ENCODE peak calls at places on chromosomes 11 and 22, in four cellular contexts. One of them, this sample, is unnamed.
A peak's percentile ranks its signal among the peaks of the same experiment; 100 is the strongest.

GRCh38 chr11:93225642-93226041 is 27.9 kb upstream of the SLC36A4 start:
- DNase-seq in ovary: no peak
- DNase-seq in naive thymus-derived CD4-positive, alpha-beta T cell: peak; percentile 20
- DNase-seq in adrenal gland: no peak
- DNase-seq in this sample: no peak

GRCh38 chr11:22795914-22796313 is 33.7 kb downstream of the SVIP start:
- DNase-seq in ovary: no peak
- DNase-seq in naive thymus-derived CD4-positive, alpha-beta T cell: no peak
- DNase-seq in adrenal gland: no peak
- DNase-seq in this sample: no peak

GRCh38 chr22:20131593-20131855 is at the start of gene ZDHHC8:
- DNase-seq in naive thymus-derived CD4-positive, alpha-beta T cell: peak; percentile 24
- DNase-seq in adrenal gland: no peak
- DNase-seq in ovary: no peak
- DNase-seq in this sample: peak; percentile 56

GRCh38 chr11:78292109-78292803 is 103.5 kb downstream of the USP35 start:
- DNase-seq in ovary: no peak
- DNase-seq in adrenal gland: no peak
- DNase-seq in naive thymus-derived CD4-positive, alpha-beta T cell: peak; percentile 19
- DNase-seq in this sample: no peak

GRCh38 chr11:2791521-2792375 is 92.0 kb upstream of the KCNQ1OT1 start:
- DNase-seq in adrenal gland: peak; percentile 49
- DNase-seq in ovary: peak; percentile 60
- DNase-seq in naive thymus-derived CD4-positive, alpha-beta T cell: peak; percentile 13
- DNase-seq in this sample: no peak

GRCh38 chr11:114162719-114163123 is 103.2 kb downstream of the ZBTB16 start:
- DNase-seq in ovary: peak; percentile 91
- DNase-seq in adrenal gland: peak; percentile 99
- DNase-seq in naive thymus-derived CD4-positive, alpha-beta T cell: no peak
- DNase-seq in this sample: peak; percentile 94

GRCh38 chr11:7534030-7534378 is 20.2 kb downstream of the PPFIBP2 start:
- DNase-seq in naive thymus-derived CD4-positive, alpha-beta T cell: no peak
- DNase-seq in ovary: no peak
- DNase-seq in adrenal gland: no peak
- DNase-seq in this sample: no peak

GRCh38 chr11:93986716-93987115 is 34.4 kb upstream of the HEPHL1 start:
- DNase-seq in adrenal gland: no peak
- DNase-seq in naive thymus-derived CD4-positive, alpha-beta T cell: no peak
- DNase-seq in ovary: no peak
- DNase-seq in this sample: peak; percentile 25

GRCh38 chr11:97742717-97743116 is 1278.0 kb upstream of the CNTN5 start:
- DNase-seq in ovary: no peak
- DNase-seq in naive thymus-derived CD4-positive, alpha-beta T cell: no peak
- DNase-seq in adrenal gland: no peak
- DNase-seq in this sample: no peak

GRCh38 chr11:107916671-107917241 is 11.5 kb upstream of the RAB39A start:
- DNase-seq in naive thymus-derived CD4-positive, alpha-beta T cell: peak; percentile 13
- DNase-seq in adrenal gland: no peak
- DNase-seq in ovary: no peak
- DNase-seq in this sample: peak; percentile 46

GRCh38 chr11:64581057-64581523 is 9.9 kb upstream of the SLC22A12 start:
- DNase-seq in ovary: no peak
- DNase-seq in naive thymus-derived CD4-positive, alpha-beta T cell: no peak
- DNase-seq in adrenal gland: no peak
- DNase-seq in this sample: no peak

GRCh38 chr11:128400382-128401203 is 186.8 kb downstream of the ETS1 start:
- DNase-seq in naive thymus-derived CD4-positive, alpha-beta T cell: no peak
- DNase-seq in ovary: no peak
- DNase-seq in adrenal gland: no peak
- DNase-seq in this sample: peak; percentile 47

GRCh38 chr11:71155846-71156245 is 96.5 kb downstream of the SHANK2 start:
- DNase-seq in adrenal gland: peak; percentile 9
- DNase-seq in ovary: no peak
- DNase-seq in naive thymus-derived CD4-positive, alpha-beta T cell: no peak
- DNase-seq in this sample: no peak

GRCh38 chr22:24156146-24156914 is 25.0 kb upstream of the SUSD2 start:
- DNase-seq in adrenal gland: no peak
- DNase-seq in naive thymus-derived CD4-positive, alpha-beta T cell: peak; percentile 60
- DNase-seq in ovary: peak; percentile 59
- DNase-seq in this sample: peak; percentile 72

GRCh38 chr11:126347751-126348628 is 7.5 kb upstream of the ST3GAL4 start:
- DNase-seq in ovary: no peak
- DNase-seq in naive thymus-derived CD4-positive, alpha-beta T cell: no peak
- DNase-seq in adrenal gland: no peak
- DNase-seq in this sample: no peak

GRCh38 chr11:126404367-126404766 is 48.9 kb downstream of the ST3GAL4 start:
- DNase-seq in adrenal gland: no peak
- DNase-seq in ovary: no peak
- DNase-seq in naive thymus-derived CD4-positive, alpha-beta T cell: no peak
- DNase-seq in this sample: no peak

GRCh38 chr11:40328890-40329617 is 1130.4 kb downstream of the LRRC4C start:
- DNase-seq in adrenal gland: peak; percentile 54
- DNase-seq in ovary: no peak
- DNase-seq in naive thymus-derived CD4-positive, alpha-beta T cell: no peak
- DNase-seq in this sample: peak; percentile 95

GRCh38 chr22:30205281-30206115 is 41.1 kb downstream of the LIF start:
- DNase-seq in adrenal gland: peak; percentile 57
- DNase-seq in ovary: no peak
- DNase-seq in naive thymus-derived CD4-positive, alpha-beta T cell: no peak
- DNase-seq in this sample: peak; percentile 72

GRCh38 chr22:47398491-47398890 is 636.0 kb downstream of the TBC1D22A start:
- DNase-seq in ovary: no peak
- DNase-seq in naive thymus-derived CD4-positive, alpha-beta T cell: no peak
- DNase-seq in adrenal gland: no peak
- DNase-seq in this sample: no peak

GRCh38 chr22:30017375-30017774 is 62.9 kb upstream of the HORMAD2 start:
- DNase-seq in adrenal gland: no peak
- DNase-seq in ovary: no peak
- DNase-seq in naive thymus-derived CD4-positive, alpha-beta T cell: no peak
- DNase-seq in this sample: no peak

GRCh38 chr11:123437236-123437979 is 7.3 kb downstream of the GRAMD1B start:
- DNase-seq in ovary: no peak
- DNase-seq in naive thymus-derived CD4-positive, alpha-beta T cell: no peak
- DNase-seq in adrenal gland: no peak
- DNase-seq in this sample: no peak

GRCh38 chr11:26765323-26765722 is 43.5 kb upstream of the SLC5A12 start:
- DNase-seq in naive thymus-derived CD4-positive, alpha-beta T cell: no peak
- DNase-seq in adrenal gland: no peak
- DNase-seq in ovary: no peak
- DNase-seq in this sample: no peak

GRCh38 chr11:5643585-5643984 is 18.8 kb downstream of the TRIM34 start:
- DNase-seq in adrenal gland: no peak
- DNase-seq in naive thymus-derived CD4-positive, alpha-beta T cell: no peak
- DNase-seq in ovary: no peak
- DNase-seq in this sample: no peak

GRCh38 chr22:45207981-45208664 is 32.6 kb downstream of the KIAA0930 start:
- DNase-seq in ovary: no peak
- DNase-seq in adrenal gland: no peak
- DNase-seq in naive thymus-derived CD4-positive, alpha-beta T cell: no peak
- DNase-seq in this sample: peak; percentile 44

GRCh38 chr11:13082588-13082987 is 73.5 kb downstream of the RASSF10 start:
- DNase-seq in ovary: no peak
- DNase-seq in adrenal gland: no peak
- DNase-seq in naive thymus-derived CD4-positive, alpha-beta T cell: no peak
- DNase-seq in this sample: no peak

GRCh38 chr11:100719362-100719761 is 32.3 kb downstream of the ARHGAP42 start:
- DNase-seq in ovary: no peak
- DNase-seq in naive thymus-derived CD4-positive, alpha-beta T cell: no peak
- DNase-seq in adrenal gland: no peak
- DNase-seq in this sample: peak; percentile 26

GRCh38 chr11:107018902-107019493 is 722 bp upstream of the GUCY1A2 start:
- DNase-seq in adrenal gland: peak; percentile 74
- DNase-seq in ovary: peak; percentile 65
- DNase-seq in naive thymus-derived CD4-positive, alpha-beta T cell: no peak
- DNase-seq in this sample: peak; percentile 92

GRCh38 chr11:697028-697491 is 1.4 kb downstream of the TMEM80 start:
- DNase-seq in naive thymus-derived CD4-positive, alpha-beta T cell: no peak
- DNase-seq in ovary: peak; percentile 23
- DNase-seq in adrenal gland: no peak
- DNase-seq in this sample: peak; percentile 36

GRCh38 chr11:86476109-86476861 is 101.6 kb downstream of the CCDC81 start:
- DNase-seq in naive thymus-derived CD4-positive, alpha-beta T cell: no peak
- DNase-seq in adrenal gland: peak; percentile 81
- DNase-seq in ovary: peak; percentile 55
- DNase-seq in this sample: peak; percentile 61

GRCh38 chr11:131246589-131247164 is 123.7 kb upstream of the NTM start:
- DNase-seq in ovary: no peak
- DNase-seq in adrenal gland: no peak
- DNase-seq in naive thymus-derived CD4-positive, alpha-beta T cell: no peak
- DNase-seq in this sample: peak; percentile 66

GRCh38 chr11:70435765-70436500 is 37.6 kb downstream of the CTTN start:
- DNase-seq in ovary: no peak
- DNase-seq in adrenal gland: no peak
- DNase-seq in naive thymus-derived CD4-positive, alpha-beta T cell: no peak
- DNase-seq in this sample: no peak

GRCh38 chr11:1289211-1289935 is 20.1 kb downstream of the TOLLIP start:
- DNase-seq in naive thymus-derived CD4-positive, alpha-beta T cell: no peak
- DNase-seq in ovary: peak; percentile 10
- DNase-seq in adrenal gland: no peak
- DNase-seq in this sample: no peak

GRCh38 chr11:17388609-17389204 is at the start of gene KCNJ11:
- DNase-seq in naive thymus-derived CD4-positive, alpha-beta T cell: no peak
- DNase-seq in adrenal gland: peak; percentile 51
- DNase-seq in ovary: no peak
- DNase-seq in this sample: peak; percentile 26

GRCh38 chr11:122007611-122008071 is 108.4 kb downstream of the BLID start:
- DNase-seq in adrenal gland: peak; percentile 63
- DNase-seq in ovary: peak; percentile 45
- DNase-seq in naive thymus-derived CD4-positive, alpha-beta T cell: no peak
- DNase-seq in this sample: no peak

GRCh38 chr11:118752654-118753053 is 38.3 kb downstream of the DDX6 start:
- DNase-seq in adrenal gland: peak; percentile 34
- DNase-seq in naive thymus-derived CD4-positive, alpha-beta T cell: no peak
- DNase-seq in ovary: no peak
- DNase-seq in this sample: no peak

GRCh38 chr11:118763038-118763437 is 27.9 kb downstream of the DDX6 start:
- DNase-seq in naive thymus-derived CD4-positive, alpha-beta T cell: no peak
- DNase-seq in ovary: no peak
- DNase-seq in adrenal gland: no peak
- DNase-seq in this sample: no peak

DNA sequence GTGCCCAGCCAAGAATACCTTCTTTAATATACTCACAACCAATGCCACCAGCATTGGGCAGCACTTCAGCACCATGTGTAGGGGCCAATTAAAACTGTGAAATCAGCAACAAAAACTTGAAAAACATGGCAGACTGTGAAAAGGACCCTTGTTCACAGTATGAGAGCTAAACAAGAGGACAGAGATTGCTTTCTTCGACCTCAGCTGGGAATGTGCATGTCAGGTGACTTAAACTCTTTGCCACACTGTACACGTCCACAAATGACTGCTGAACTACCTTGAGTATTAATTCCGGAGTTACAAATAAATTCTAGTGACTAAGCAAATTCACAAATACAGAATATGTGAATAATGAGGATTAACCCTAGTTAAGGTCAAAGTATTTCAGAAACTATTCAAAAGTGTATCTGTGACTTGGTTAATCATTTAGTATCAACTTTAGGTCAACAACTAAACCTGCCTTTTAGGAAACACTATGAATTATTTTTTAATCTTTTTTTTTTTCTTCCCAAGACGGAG is 33.0 kb downstream of the DDX6 start:
- DNase-seq in adrenal gland: no peak
- DNase-seq in naive thymus-derived CD4-positive, alpha-beta T cell: no peak
- DNase-seq in ovary: no peak
- DNase-seq in this sample: no peak
- H3K27ac ChIP-seq in adrenal gland: peak overlapping the region; percentile 8
- H3K27ac ChIP-seq in naive thymus-derived CD4-positive, alpha-beta T cell: no peak overlapping the region
- H3K27ac ChIP-seq in ovary: no peak overlapping the region
- H3K27ac ChIP-seq in this sample: no peak overlapping the region

GRCh38 chr11:11572386-11572785 is 49.4 kb downstream of the GALNT18 start:
- DNase-seq in naive thymus-derived CD4-positive, alpha-beta T cell: no peak
- DNase-seq in adrenal gland: peak; percentile 14
- DNase-seq in ovary: no peak
- DNase-seq in this sample: no peak
- H3K4me1 ChIP-seq in naive thymus-derived CD4-positive, alpha-beta T cell: no peaks in the 10 kb centered on the region
- H3K4me1 ChIP-seq in adrenal gland: no peaks in the 10 kb centered on the region
- H3K4me1 ChIP-seq in ovary: peaks cover 2% of the 10 kb centered on the region
- H3K4me1 ChIP-seq in this sample: no peaks in the 10 kb centered on the region

DNA sequence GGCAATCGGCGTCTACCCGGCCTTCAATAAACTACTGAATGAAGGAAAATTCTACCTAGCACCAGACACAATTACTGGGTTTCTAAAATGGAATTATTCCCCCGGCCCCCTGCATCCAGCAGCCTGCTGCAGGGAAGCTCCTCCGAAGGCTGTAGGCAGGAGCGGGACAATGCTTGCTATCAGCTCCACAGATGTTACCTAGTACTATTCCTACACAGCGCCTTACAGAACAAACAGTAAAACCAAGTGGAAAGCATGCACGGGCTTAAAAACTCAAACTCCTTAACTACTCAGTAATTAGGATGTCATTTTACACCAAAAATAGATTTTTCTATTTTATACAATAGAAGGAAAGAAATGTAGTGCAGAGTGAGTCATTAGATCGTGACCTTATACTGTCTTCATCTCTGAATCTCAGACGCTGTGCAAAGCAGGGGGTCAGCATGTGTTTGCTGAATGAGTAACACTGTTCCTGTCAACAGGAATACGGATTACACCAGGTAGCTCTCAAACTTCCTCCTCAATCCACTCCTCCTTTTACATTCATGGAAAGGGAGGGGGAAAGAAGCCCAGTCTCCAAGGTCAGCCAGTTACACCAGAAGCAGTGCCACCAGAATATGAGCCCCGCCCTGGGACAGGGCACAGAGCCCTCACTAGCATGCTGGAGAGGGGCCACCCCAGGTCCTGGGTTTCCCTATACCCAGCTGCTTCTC is 74.9 kb downstream of the PACSIN2 start:
- DNase-seq in ovary: no peak
- DNase-seq in adrenal gland: peak; percentile 71
- DNase-seq in naive thymus-derived CD4-positive, alpha-beta T cell: no peak
- DNase-seq in this sample: peak; percentile 82
- H3K27ac ChIP-seq in ovary: no peak overlapping the region
- H3K27ac ChIP-seq in adrenal gland: peak overlapping the region; percentile 88
- H3K27ac ChIP-seq in naive thymus-derived CD4-positive, alpha-beta T cell: no peak overlapping the region
- H3K27ac ChIP-seq in this sample: peak overlapping the region; percentile 92

DNA sequence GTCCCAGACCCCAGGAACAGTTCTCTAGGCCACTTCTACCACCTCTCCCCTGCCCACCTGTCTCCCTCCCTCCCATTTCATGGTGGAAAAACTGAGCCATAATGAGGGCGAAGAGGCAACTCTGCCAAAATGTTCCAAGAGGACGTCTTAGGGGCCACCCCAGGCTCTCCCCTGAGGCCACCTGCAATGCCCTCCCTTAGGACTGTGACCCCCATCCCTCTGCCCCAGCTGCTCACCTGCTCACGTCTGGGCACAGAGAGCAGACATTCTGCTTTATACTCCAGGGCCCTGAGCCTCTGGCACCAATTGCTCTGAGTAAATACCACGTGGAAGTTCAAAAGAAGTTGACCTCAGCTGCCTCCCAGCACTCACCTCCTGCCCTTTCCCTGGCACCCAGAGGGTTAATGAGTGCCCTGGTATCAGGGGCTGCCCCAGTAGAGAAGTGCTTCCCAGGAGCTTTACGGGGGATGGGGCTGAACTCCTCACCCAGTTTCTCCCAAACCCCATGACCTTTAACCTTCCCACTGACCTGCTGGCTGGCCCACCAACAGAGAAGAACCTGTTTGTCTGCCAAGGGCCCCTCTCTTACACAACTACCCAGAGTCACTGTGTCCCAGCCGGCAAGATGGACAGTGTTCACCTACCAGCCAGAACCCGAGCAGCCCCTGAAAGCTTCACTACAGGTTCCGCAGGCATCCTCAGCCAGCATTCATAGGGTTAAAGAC is 627 bp upstream of the APOA5 start:
- DNase-seq in ovary: no peak
- DNase-seq in adrenal gland: no peak
- DNase-seq in naive thymus-derived CD4-positive, alpha-beta T cell: no peak
- DNase-seq in this sample: no peak
- H3K4me1 ChIP-seq in ovary: peaks cover 6% of the 10 kb centered on the region
- H3K4me1 ChIP-seq in adrenal gland: peaks cover under 1% of the 10 kb centered on the region
- H3K4me1 ChIP-seq in naive thymus-derived CD4-positive, alpha-beta T cell: peaks cover 14% of the 10 kb centered on the region
- H3K4me1 ChIP-seq in this sample: peaks cover 7% of the 10 kb centered on the region

This sample was measured in hepatocyte.